ENCODE peak calls at places on chromosomes 1 and 21, in eight cellular contexts. Z, H, M, O, B, L, A and Q are unnamed samples.

GRCh38 chr1:53145942-53146708 is 3.7 kb upstream of the SLC1A7 start:
- DNase-seq in Z (no peak), H (peak), M (peak), O (peak), B (no peak), L (peak), A (no peak), Q (peak)

GRCh38 chr1:93846151-93846928 is 32.7 kb downstream of the DNTTIP2 start:
- DNase-seq in Z (peak), H (peak), M (peak), O (peak), B (no peak), L (peak), A (peak), Q (no peak)

GRCh38 chr1:86616871-86617270 is 70.0 kb downstream of the CLCA4 start:
- DNase-seq in Z (peak), H (no peak), M (no peak), O (no peak), B (peak), L (no peak), A (no peak), Q (no peak)

GRCh38 chr1:203625623-203626189 is 926 bp upstream of the ATP2B4 start:
- DNase-seq in Z (no peak), H (peak), M (peak), O (peak), B (peak), L (no peak), A (no peak), Q (no peak)

GRCh38 chr1:198624648-198624980 is 14.2 kb upstream of the PTPRC start:
- DNase-seq in Z (no peak), H (no peak), M (no peak), O (no peak), B (no peak), L (no peak), A (no peak), Q (no peak)

GRCh38 chr1:10768552-10768951 is 27.9 kb downstream of the CASZ1 start:
- DNase-seq in Z (no peak), H (no peak), M (no peak), O (no peak), B (no peak), L (no peak), A (no peak), Q (no peak)

GRCh38 chr1:22786101-22786500 is 75.5 kb downstream of the EPHB2 start:
- DNase-seq in Z (no peak), H (no peak), M (no peak), O (no peak), B (no peak), L (no peak), A (no peak), Q (no peak)

GRCh38 chr1:1175221-1176062 is 1.8 kb downstream of the TTLL10 start:
- DNase-seq in Z (peak), H (no peak), M (no peak), O (no peak), B (no peak), L (no peak), A (no peak), Q (no peak)

GRCh38 chr1:156111355-156111962 is 3.1 kb upstream of the LMNA start:
- DNase-seq in Z (no peak), H (no peak), M (no peak), O (no peak), B (no peak), L (no peak), A (no peak), Q (no peak)

DNA sequence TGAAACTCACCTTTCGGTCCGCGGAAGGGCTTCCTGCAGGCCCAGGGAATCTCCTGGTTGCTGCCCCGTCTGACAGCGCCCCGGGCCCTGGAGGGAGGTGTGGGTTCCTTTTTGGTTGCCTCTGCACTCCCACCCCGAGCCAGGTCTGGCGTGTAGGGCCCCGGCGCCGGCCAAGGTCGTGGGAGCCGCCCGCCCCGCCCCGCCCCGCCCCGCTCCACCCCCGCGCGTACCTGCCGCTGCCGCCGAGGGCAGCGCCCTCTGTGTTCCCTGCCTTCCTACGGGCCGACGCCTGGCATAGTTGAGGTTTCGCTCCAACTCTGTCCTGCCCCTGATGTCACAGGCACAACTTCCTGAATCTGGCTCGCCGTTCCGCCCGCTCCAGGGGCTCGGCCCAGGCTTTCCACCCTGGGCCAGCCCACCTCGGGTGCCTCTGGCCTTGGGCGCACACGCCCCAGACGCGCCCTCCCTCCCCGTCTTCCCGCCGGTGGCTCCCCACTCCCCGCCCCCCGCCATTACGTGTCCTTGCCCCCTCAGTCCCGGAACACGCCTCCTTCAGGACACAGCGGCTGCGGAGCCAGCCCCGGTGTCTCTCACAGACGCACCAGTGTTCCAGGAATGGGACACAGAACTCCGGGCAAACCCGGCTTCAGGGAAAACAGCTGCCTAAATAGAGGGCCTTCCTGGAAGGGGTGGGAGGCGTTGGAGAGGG is at the start of gene KIAA0040:
- DNase-seq in Z (peak), H (peak), M (peak), O (peak), B (no peak), L (peak), A (peak), Q (no peak)
- TF ChIP-seq EZH2 in Z (no peak), H (no peak), M (no peak), O (no peak), B (no peak), L (no peak), A (no peak), Q (no peak)

GRCh38 chr21:16455526-16455925 is 725.7 kb downstream of the USP25 start:
- DNase-seq in Z (no peak), H (no peak), M (no peak), O (no peak), B (no peak), L (no peak), A (no peak), Q (peak)
- H3K27ac ChIP-seq in Z (no peak), H (no peak), M (no peak), O (no peak), B (no peak), L (no peak), A (no peak), Q (peak)

DNA sequence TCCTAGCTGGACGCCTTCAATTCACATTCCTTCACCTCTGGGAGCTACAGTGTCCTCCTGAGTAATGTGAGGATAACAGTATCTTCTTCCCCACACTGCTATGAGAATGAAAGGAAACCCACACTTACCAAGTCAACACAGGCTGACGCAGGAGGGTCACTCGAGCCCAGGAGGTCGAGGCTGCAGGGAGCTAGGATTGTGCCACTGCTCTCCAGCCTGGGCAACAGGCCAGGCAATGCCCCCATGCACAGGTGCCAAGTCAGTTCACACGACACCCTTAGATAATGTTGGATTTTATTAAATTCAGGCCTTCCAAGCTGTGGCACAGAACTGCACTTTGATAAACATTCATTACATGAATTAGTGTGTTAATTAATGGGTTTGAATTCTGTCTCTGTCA is 31.9 kb downstream of the MATN1 start:
- DNase-seq in Z (no peak), H (no peak), M (no peak), O (no peak), B (no peak), L (no peak), A (no peak), Q (no peak)
- TF ChIP-seq POLR2AphosphoS5 in Z (no peak), H (no peak), M (no peak), O (no peak), B (no peak), L (no peak), A (no peak), Q (no peak)

GRCh38 chr1:228463559-228464455 is 23.4 kb upstream of the RNF187 start:
- DNase-seq in Z (peak), H (no peak), M (no peak), O (peak), B (no peak), L (peak), A (peak), Q (no peak)
- TF ChIP-seq EZH2 in Z (peak), H (no peak), M (peak), O (no peak), B (no peak), L (no peak), A (no peak), Q (peak)

GRCh38 chr1:201167625-201167991 is 13.3 kb upstream of the TMEM9 start:
- DNase-seq in Z (no peak), H (no peak), M (no peak), O (no peak), B (no peak), L (no peak), A (no peak), Q (no peak)

GRCh38 chr1:201169971-201170532 is 15.8 kb upstream of the TMEM9 start:
- DNase-seq in Z (no peak), H (no peak), M (no peak), O (no peak), B (no peak), L (no peak), A (no peak), Q (no peak)

GRCh38 chr1:201166964-201167624 is 12.8 kb upstream of the TMEM9 start:
- DNase-seq in Z (no peak), H (no peak), M (no peak), O (peak), B (no peak), L (no peak), A (no peak), Q (no peak)

GRCh38 chr1:201170533-201171062 is 16.3 kb upstream of the TMEM9 start:
- DNase-seq in Z (peak), H (peak), M (peak), O (peak), B (peak), L (peak), A (peak), Q (no peak)

GRCh38 chr1:201169203-201169602 is 14.9 kb upstream of the TMEM9 start:
- DNase-seq in Z (no peak), H (no peak), M (no peak), O (no peak), B (no peak), L (no peak), A (no peak), Q (no peak)
- H3K27ac ChIP-seq in Z (no peak), H (no peak), M (no peak), O (no peak), B (no peak), L (no peak), A (no peak), Q (no peak)